ENCODE peak calls at places on chromosomes 3 and 15, in nine cellular contexts. U is GM12878, K is stomach, A is HCT116, O is upper lobe of left lung, J is sigmoid colon, V is suprapubic skin, E is Panc1, Y is breast epithelium. Q is an unnamed sample.

GRCh38 chr3:73740041-73740440 is 115.3 kb upstream of the PDZRN3 start:
- DNase-seq in U (no peak), K (no peak), A (no peak), O (no peak), J (no peak), V (no peak), E (no peak), Y (no peak), Q (no peak)

GRCh38 chr3:12940854-12941253 is 99.5 kb upstream of the RPL32 start:
- DNase-seq in U (no peak), K (no peak), A (no peak), O (peak; percentile 5), J (no peak), V (no peak), E (no peak), Y (no peak), Q (no peak)

GRCh38 chr3:115843206-115843605 is 219.9 kb downstream of the GAP43 start:
- DNase-seq in U (no peak), K (no peak), A (no peak), O (no peak), J (no peak), V (no peak), E (no peak), Y (no peak), Q (no peak)

GRCh38 chr3:188276366-188276765 is 122.4 kb downstream of the LPP start:
- DNase-seq in U (no peak), K (no peak), A (no peak), O (no peak), J (no peak), V (no peak), E (no peak), Y (no peak), Q (no peak)

GRCh38 chr3:104909188-104909587 is 457.5 kb upstream of the ALCAM start:
- DNase-seq in U (no peak), K (no peak), A (no peak), O (no peak), J (no peak), V (no peak), E (no peak), Y (no peak), Q (no peak)

GRCh38 chr15:98715401-98715800 is 67.1 kb downstream of the IGF1R start:
- DNase-seq in U (no peak), K (no peak), A (no peak), O (no peak), J (no peak), V (no peak), E (no peak), Y (no peak), Q (no peak)

GRCh38 chr3:169389211-169389924 is 274.1 kb downstream of the MECOM start:
- DNase-seq in U (no peak), K (no peak), A (no peak), O (no peak), J (no peak), V (no peak), E (no peak), Y (no peak), Q (no peak)

GRCh38 chr3:195925746-195926145 is 17.4 kb upstream of the TNK2 start:
- DNase-seq in U (no peak), K (no peak), A (no peak), O (no peak), J (no peak), V (no peak), E (no peak), Y (no peak), Q (no peak)

GRCh38 chr15:67914537-67915373 is 74.9 kb upstream of the RNU6-1 start:
- DNase-seq in U (no peak), K (peak; percentile 74), A (no peak), O (no peak), J (peak; percentile 92), V (no peak), E (peak; percentile 17), Y (no peak), Q (no peak)

GRCh38 chr3:4600526-4600925 is 107.4 kb downstream of the ITPR1 start:
- DNase-seq in U (no peak), K (no peak), A (no peak), O (no peak), J (no peak), V (no peak), E (no peak), Y (no peak), Q (no peak)

GRCh38 chr3:23915537-23916108 is 1.2 kb downstream of the NKIRAS1 start:
- DNase-seq in U (no peak), K (no peak), A (no peak), O (no peak), J (no peak), V (no peak), E (no peak), Y (no peak), Q (no peak)

GRCh38 chr3:103184772-103185171 is 750.0 kb downstream of the ZPLD1 start:
- DNase-seq in U (no peak), K (no peak), A (no peak), O (no peak), J (no peak), V (no peak), E (no peak), Y (no peak), Q (no peak)

GRCh38 chr3:128151758-128152274 is 1.5 kb upstream of the EEFSEC start:
- DNase-seq in U (no peak), K (no peak), A (no peak), O (no peak), J (no peak), V (no peak), E (no peak), Y (no peak), Q (no peak)

GRCh38 chr3:157255797-157256196 is 95.8 kb upstream of the CCNL1 start:
- DNase-seq in U (no peak), K (no peak), A (no peak), O (no peak), J (no peak), V (no peak), E (no peak), Y (no peak), Q (no peak)

GRCh38 chr3:98954242-98954641 is 52.7 kb upstream of the DCBLD2 start:
- DNase-seq in U (no peak), K (no peak), A (no peak), O (no peak), J (no peak), V (no peak), E (no peak), Y (no peak), Q (no peak)

DNA sequence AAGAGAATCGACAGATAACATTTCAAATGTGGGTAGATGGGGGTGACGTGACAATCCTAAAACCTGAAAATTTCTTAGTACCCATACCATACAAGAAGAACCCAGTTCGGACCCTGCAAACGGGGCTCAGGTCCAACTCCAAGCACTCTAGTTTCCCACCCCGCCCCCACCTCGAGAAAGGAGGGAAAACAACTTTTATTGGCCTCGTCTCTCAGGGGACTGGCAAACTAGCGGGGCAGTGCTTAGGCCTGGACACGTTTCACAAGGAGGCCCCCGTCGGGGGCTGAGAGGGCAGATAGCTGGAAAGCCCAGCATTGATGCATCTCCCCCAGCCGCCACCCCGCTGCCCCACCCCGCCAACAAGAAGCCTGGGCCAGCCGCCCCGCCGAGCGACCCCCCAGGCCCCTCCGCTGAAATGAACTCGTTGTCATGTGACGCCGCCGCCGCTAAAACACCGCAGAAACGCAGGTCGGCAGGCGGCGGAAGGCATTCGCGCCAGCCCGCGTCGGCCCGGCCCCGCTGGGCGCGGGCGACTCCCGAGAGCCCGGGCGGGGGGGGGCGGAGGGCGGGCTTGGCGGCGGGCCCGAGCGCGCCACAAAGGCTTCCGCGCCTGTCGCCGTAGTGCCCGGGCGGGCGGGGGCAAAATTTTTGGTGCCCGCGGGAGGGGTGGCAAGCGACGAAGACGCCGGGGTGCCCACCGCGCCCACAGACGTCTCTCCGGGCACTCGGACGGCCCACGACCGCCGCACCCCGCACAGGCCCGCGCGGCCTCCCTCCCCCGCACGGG is 726 bp downstream of the STAG1 start:
- DNase-seq in U (no peak), K (peak; percentile 81), A (no peak), O (peak; percentile 96), J (peak; percentile 87), V (peak; percentile 85), E (no peak), Y (peak; percentile 57), Q (no peak)
- TF ChIP-seq POLR2AphosphoS5 in U (no peak), K (no peak), A (peak; percentile 64), O (no peak), J (peak; percentile 56), V (no peak), E (peak; percentile 54), Y (no peak), Q (no peak)

GRCh38 chr3:14431556-14431927 is 29.1 kb downstream of the SLC6A6 start:
- DNase-seq in U (no peak), K (no peak), A (no peak), O (no peak), J (no peak), V (no peak), E (no peak), Y (no peak), Q (no peak)
- H3K27ac ChIP-seq in U (peak overlapping the region; percentile 99), K (peak overlapping the region; percentile 81), A (peak overlapping the region; percentile 62), O (peak overlapping the region; percentile 96), J (peak overlapping the region; percentile 31), V (peak overlapping the region; percentile 78), E (peak overlapping the region; percentile 87), Y (peak overlapping the region; percentile 66), Q (peak overlapping the region; percentile 49)

GRCh38 chr3:61649381-61650170 is 88.2 kb downstream of the PTPRG start:
- DNase-seq in U (no peak), K (no peak), A (no peak), O (no peak), J (no peak), V (no peak), E (no peak), Y (no peak), Q (no peak)

GRCh38 chr3:61650719-61651118 is 89.3 kb downstream of the PTPRG start:
- DNase-seq in U (no peak), K (no peak), A (no peak), O (no peak), J (no peak), V (no peak), E (no peak), Y (no peak), Q (no peak)

GRCh38 chr3:61646360-61646759 is 85.0 kb downstream of the PTPRG start:
- DNase-seq in U (no peak), K (no peak), A (no peak), O (no peak), J (no peak), V (no peak), E (no peak), Y (no peak), Q (no peak)

GRCh38 chr3:61646851-61647525 is 85.6 kb downstream of the PTPRG start:
- DNase-seq in U (no peak), K (no peak), A (no peak), O (no peak), J (no peak), V (no peak), E (no peak), Y (no peak), Q (no peak)

GRCh38 chr3:61650276-61650675 is 88.9 kb downstream of the PTPRG start:
- DNase-seq in U (no peak), K (no peak), A (no peak), O (no peak), J (peak; percentile 93), V (peak; percentile 71), E (no peak), Y (peak; percentile 80), Q (no peak)
- TF ChIP-seq POLR2AphosphoS5 in U (no peak), K (peak; percentile 15), A (no peak), O (no peak), J (peak; percentile 77), V (no peak), E (no peak), Y (peak; percentile 19), Q (no peak)

DNA sequence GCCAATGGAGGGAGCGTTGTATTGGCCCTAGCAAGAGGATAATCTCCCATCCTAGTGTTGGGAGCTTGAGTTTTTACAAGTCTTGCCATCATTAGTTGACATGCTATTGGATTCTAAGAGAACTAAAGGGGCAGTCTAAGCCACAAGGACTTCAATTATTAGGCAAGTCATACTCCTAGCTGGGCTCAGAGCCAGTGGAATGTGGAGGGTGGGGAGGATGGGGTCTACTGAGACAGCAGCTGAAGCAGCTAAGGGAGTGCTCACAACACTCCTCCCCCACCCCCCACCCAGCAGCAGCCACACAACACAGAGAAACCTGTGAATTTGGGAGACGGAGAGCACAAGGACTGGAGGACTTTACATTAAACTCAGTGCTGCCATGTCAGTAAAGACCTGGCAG is 27.9 kb downstream of the FRG2C start:
- DNase-seq in U (no peak), K (no peak), A (no peak), O (no peak), J (no peak), V (no peak), E (no peak), Y (no peak), Q (no peak)
- H3K27ac ChIP-seq in U (no peak overlapping the region), K (no peak overlapping the region), A (no peak overlapping the region), O (no peak overlapping the region), J (no peak overlapping the region), V (no peak overlapping the region), E (no peak overlapping the region), Y (no peak overlapping the region), Q (no peak overlapping the region)

Q was measured in vagina.